ENCODE peak calls at places on chromosome X, in four cellular contexts. K is fibroblast of lung, X is psoas muscle, G is A673. I is an unnamed sample. For H3K4me1, the result is how much of the 10 kb centered on the place peaks cover.

GRCh38 chrX:9429767-9430166 is 35.1 kb upstream of the TBL1X start:
- DNase-seq in X (no peak), G (peak), K (no peak), I (peak)

GRCh38 chrX:120727911-120728310 is 98.1 kb upstream of the C1GALT1C1 start:
- DNase-seq in G (no peak), X (no peak), K (peak), I (no peak)

GRCh38 chrX:107710617-107711391 is 64.8 kb downstream of the TSC22D3 start:
- DNase-seq in X (no peak), K (peak), G (peak), I (peak)

GRCh38 chrX:151912780-151913179 is at the start of gene MAGEA4:
- DNase-seq in K (no peak), X (no peak), G (no peak), I (no peak)

GRCh38 chrX:72025236-72025770 is 106.4 kb downstream of the RTL5 start:
- DNase-seq in G (no peak), K (no peak), X (no peak), I (no peak)

GRCh38 chrX:150155396-150156048 is 207.6 kb upstream of the MAMLD1 start:
- DNase-seq in K (peak), X (peak), G (no peak), I (peak)

GRCh38 chrX:119728487-119728886 is 29.9 kb upstream of the SOWAHD start:
- DNase-seq in K (no peak), X (no peak), G (no peak), I (no peak)

GRCh38 chrX:66918511-66918910 is 279.6 kb upstream of the EDA2R start:
- DNase-seq in K (no peak), X (no peak), G (no peak), I (no peak)

GRCh38 chrX:70139736-70140135 is 6.5 kb downstream of the IGBP1 start:
- DNase-seq in K (no peak), X (no peak), G (no peak), I (no peak)

GRCh38 chrX:307261-308111 is 11.1 kb downstream of the GTPBP6 start:
- DNase-seq in X (no peak), K (no peak), G (no peak), I (no peak)

GRCh38 chrX:53474707-53475106 is 40.5 kb upstream of the HSD17B10 start:
- DNase-seq in G (no peak), X (no peak), K (no peak), I (no peak)

GRCh38 chrX:17596051-17596450 is 141.2 kb upstream of the SCML1 start:
- DNase-seq in X (no peak), K (no peak), G (no peak), I (no peak)

GRCh38 chrX:147550217-147550616 is 361.5 kb upstream of the FMR1 start:
- DNase-seq in G (peak), X (no peak), K (no peak), I (peak)

GRCh38 chrX:41516995-41517660 is 70.0 kb downstream of the NYX start:
- DNase-seq in X (no peak), G (no peak), K (no peak), I (no peak)

GRCh38 chrX:111328858-111329257 is 58.6 kb upstream of the CAPN6 start:
- DNase-seq in K (no peak), G (no peak), X (no peak), I (no peak)

GRCh38 chrX:2658585-2659292 is 32.4 kb upstream of the CD99 start:
- DNase-seq in K (no peak), X (no peak), G (no peak), I (no peak)

GRCh38 chrX:139720136-139720535 is 12.2 kb upstream of the MCF2 start:
- DNase-seq in G (no peak), X (no peak), K (peak), I (peak)

GRCh38 chrX:109959356-109959871 is 43.5 kb upstream of the TMEM164 start:
- DNase-seq in G (no peak), K (no peak), X (no peak), I (no peak)

GRCh38 chrX:53262918-53263394 is 18.4 kb downstream of the IQSEC2 start:
- DNase-seq in K (peak), X (no peak), G (no peak), I (peak)

GRCh38 chrX:41333744-41333993 is 293 bp upstream of the DDX3X start:
- DNase-seq in K (peak), G (peak), X (peak), I (peak)

GRCh38 chrX:115410731-115411435 is 121.4 kb downstream of the LUZP4 start:
- DNase-seq in G (no peak), X (no peak), K (no peak), I (no peak)
- H3K4me1 ChIP-seq in G (under half), X (under half), K (under half), I (under half)

GRCh38 chrX:103637604-103638338 is 9.0 kb downstream of the TCEAL1 start:
- DNase-seq in X (no peak), K (no peak), G (no peak), I (no peak)

GRCh38 chrX:103635436-103635835 is 6.7 kb downstream of the TCEAL1 start:
- DNase-seq in K (no peak), X (no peak), G (no peak), I (no peak)

GRCh38 chrX:103644125-103644524 is 15.3 kb downstream of the TCEAL1 start:
- DNase-seq in G (no peak), K (no peak), X (no peak), I (no peak)

DNA sequence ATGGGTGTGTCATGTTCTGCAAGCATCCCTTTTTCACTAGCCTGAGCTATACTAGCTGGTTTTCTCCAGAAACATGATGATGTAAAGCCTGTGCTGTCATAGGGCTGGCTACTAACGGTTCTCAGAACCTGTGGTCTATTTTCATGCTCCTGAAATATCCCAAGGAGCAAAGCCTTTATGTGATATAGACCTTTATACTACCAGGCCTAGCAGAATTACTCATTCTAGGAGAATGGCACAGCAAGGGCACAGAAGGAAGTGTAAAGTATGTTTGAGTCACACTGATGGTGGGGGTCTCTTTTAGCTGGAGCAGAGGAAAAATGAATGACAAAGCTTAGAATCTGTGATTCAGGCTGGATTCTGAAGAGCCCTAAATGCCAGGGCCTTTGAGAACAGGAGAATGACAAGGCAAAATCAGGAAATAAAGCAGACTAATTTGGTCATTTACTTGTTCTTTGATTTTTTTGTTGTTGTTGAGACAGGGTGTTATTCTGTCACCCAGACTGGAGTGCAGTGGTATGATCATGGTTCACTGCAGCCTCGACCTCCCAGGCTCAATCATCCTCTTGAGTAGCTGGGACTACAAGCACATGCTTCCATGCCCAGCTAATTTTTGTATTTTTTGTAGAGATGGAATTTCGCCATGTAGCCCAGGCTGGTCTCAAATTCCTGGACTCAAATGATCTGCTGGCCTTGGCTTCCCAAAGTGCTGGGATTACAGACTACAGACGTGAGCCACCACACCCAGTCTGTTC is 11.8 kb downstream of the TCEAL1 start:
- DNase-seq in X (no peak), K (peak), G (no peak), I (no peak)
- H3K27ac ChIP-seq in X (no peak), K (peak), G (no peak), I (no peak)

DNA sequence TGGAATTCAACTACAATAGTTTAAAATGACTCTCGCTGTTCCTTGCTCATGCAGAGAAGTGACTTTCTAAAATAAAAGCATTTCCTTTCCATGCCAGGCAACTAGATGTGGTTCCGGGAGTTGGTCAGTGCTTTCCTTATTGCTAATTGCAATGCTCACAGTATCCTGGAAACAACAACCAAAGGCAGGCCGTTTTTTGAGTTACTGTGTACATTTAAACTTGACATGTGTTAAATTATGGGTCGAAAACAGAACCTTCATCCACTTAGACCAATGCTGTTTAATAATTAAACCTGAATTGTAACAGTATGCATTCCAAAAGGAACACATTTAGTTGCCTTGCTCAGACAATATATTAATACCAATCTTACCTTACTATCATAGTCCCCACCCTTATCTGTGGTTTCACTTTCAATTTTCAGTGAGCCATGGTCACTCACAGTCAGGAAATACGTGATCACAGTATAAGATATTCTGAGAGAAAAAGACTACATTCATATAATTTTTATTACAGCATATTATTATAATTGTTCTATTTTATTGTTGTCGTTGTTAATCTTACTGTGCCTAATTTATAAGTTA is 102.6 kb downstream of the HS6ST2 start:
- DNase-seq in K (no peak), G (no peak), X (no peak), I (no peak)
- H3K4me1 ChIP-seq in K (under half), G (under half), X (under half), I (under half)

GRCh38 chrX:123263246-123263757 is 79.2 kb downstream of the GRIA3 start:
- DNase-seq in K (no peak), G (no peak), X (no peak), I (no peak)
- H3K27ac ChIP-seq in K (no peak), G (no peak), X (no peak), I (no peak)

GRCh38 chrX:13932416-13932815 is 97.3 kb downstream of the GEMIN8 start:
- DNase-seq in X (no peak), K (no peak), G (no peak), I (peak)
- H3K4me1 ChIP-seq in X (under half), K (under half), G (under half), I (under half)

GRCh38 chrX:68995386-68995779 is 166.6 kb downstream of the EFNB1 start:
- DNase-seq in X (no peak), K (no peak), G (no peak), I (no peak)
- H3K27ac ChIP-seq in X (no peak), K (no peak), G (no peak), I (no peak)

GRCh38 chrX:154542723-154543424 is 3.8 kb downstream of the G6PD start:
- DNase-seq in G (no peak), K (no peak), X (no peak), I (no peak)

GRCh38 chrX:154541589-154541895 is 5.1 kb downstream of the G6PD start:
- DNase-seq in X (no peak), G (no peak), K (no peak), I (no peak)

GRCh38 chrX:154540897-154541535 is 5.6 kb downstream of the G6PD start:
- DNase-seq in G (no peak), X (no peak), K (no peak), I (no peak)

GRCh38 chrX:154544885-154545284 is 1.8 kb downstream of the G6PD start:
- DNase-seq in G (no peak), X (no peak), K (no peak), I (no peak)

DNA sequence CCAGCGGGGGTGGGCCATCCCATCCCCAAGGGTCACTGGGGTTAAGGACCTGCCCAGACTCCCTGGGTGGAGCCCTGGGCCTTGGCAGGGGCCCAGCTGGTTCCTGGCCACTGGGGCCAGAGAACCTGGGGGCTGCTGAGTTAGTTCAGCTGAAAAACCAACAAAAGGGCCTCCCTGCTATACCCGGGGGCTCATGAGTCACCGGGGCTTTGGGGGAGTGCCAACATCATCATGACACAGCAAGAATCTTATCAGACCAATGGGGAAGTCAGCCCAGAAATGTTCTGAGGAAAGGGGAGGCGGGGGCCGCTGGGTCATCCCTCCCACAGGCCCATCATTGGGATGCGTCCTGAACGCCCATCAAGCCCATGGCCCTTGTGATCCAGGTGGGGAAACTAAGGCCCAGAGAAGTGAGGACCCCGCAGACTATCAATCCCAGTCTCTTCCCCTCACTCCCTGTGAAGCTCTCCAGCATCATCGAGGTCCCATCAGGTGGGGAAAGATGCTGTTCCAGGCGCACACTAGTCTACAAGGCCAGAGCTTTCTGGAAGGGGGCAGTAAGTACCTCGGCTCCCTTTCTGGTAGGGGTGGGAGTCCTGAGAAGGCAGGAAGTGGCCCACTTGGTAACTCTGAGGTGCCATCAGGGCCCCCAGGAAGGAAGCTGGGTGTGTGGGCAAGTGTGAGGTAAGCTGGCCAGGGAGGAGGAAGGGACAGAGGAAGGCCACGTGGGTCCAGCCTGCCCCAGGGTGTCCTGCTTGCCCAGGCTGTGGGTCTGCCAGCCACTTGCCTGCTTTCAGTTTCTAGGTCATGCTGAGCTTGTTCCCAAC is 4.5 kb downstream of the G6PD start:
- DNase-seq in K (peak), G (peak), X (peak), I (peak)
- H3K4me1 ChIP-seq in K (under half), G (under half), X (under half), I (under half)

GRCh38 chrX:99939883-99940232 is 470.2 kb downstream of the PCDH19 start:
- DNase-seq in K (no peak), G (no peak), X (no peak), I (no peak)

GRCh38 chrX:99933865-99934264 is 476.2 kb downstream of the PCDH19 start:
- DNase-seq in X (no peak), K (no peak), G (no peak), I (no peak)

DNA sequence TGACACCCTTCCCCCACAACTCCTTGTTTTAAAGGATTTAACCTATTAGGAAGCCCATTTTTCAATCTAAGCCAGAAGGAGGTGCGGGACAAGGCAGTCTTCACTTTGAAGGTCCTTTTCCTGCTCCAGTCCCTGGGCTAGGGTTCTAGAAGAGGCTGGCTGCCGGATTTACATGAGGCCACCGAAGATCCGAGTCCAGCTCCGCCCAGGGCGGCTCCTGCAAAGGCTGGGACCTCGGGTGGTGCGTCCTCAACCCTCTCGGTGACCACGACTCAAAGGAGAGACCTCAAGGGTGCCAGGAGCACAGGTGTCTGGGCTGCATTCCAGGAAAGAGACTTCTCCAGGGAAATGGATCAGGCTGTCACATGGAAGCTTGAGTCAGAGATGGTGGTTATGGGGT is 471.6 kb downstream of the PCDH19 start:
- DNase-seq in K (no peak), X (no peak), G (no peak), I (no peak)
- H3K27ac ChIP-seq in K (no peak), X (no peak), G (no peak), I (no peak)

DNA sequence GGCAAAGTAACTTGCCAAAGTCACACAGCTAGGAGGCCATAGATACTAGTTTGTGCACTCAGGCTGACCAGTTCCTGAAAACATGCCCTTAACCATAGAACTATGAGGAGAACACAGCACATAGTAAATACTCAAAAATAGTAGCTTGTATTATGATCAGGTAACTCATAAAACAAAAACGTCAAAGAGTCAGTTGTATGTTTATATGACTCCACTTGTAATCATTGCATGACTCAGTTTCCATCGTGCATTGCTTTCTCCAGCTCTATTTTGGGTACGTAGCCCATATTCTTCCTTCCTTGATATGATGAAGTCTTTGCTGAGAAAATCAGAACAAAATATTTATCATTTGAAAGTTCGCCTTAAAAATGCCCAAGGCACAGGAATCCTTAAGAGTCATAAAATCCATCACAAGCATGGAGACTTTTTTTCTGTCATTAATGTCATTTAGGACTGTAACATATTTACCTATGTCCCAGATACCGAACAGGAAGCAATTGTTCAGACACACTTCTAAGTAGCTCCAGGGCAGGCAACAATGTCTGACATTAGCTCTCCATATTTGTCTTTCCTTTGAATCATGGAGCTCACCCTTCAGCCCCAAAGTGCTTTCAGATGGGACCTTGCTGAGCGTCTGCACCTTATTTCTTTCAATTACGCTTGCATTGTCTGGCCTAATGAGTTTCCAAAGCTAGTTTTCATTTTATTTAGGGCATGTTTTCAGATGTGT is 11.2 kb upstream of the MID1 start:
- DNase-seq in G (no peak), K (no peak), X (no peak), I (no peak)
- H3K4me1 ChIP-seq in G (under half), K (under half), X (under half), I (under half)

I was measured in SJCRH30.